ENCODE peak calls at places on chromosome X, in six cellular contexts. S, F, U, T, P and G are unnamed samples.

GRCh38 chrX:129759576-129760061 is 20.1 kb upstream of the SASH3 start:
- DNase-seq in S (no peak), T (no peak), F (no peak), U (peak; percentile 32), P (no peak), G (no peak)

GRCh38 chrX:8139713-8140112 is 31.4 kb downstream of the VCX2 start:
- DNase-seq in F (no peak), S (no peak), U (no peak), T (no peak), P (no peak), G (no peak)

GRCh38 chrX:71098302-71098701 is 2.7 kb downstream of the FOXO4 start:
- DNase-seq in S (peak; percentile 73), F (peak; percentile 53), U (peak; percentile 61), T (peak; percentile 75), P (peak; percentile 57), G (peak; percentile 42)

GRCh38 chrX:13283512-13283911 is 36.3 kb downstream of the ATXN3L start:
- DNase-seq in U (no peak), S (no peak), P (no peak), F (no peak), T (no peak), G (no peak)

GRCh38 chrX:110123331-110123782 is 120.4 kb downstream of the TMEM164 start:
- DNase-seq in F (no peak), P (no peak), S (no peak), U (no peak), T (no peak), G (no peak)

GRCh38 chrX:9644335-9644734 is 121.3 kb downstream of the GPR143 start:
- DNase-seq in T (no peak), F (no peak), S (no peak), P (no peak), U (no peak), G (no peak)

GRCh38 chrX:24117288-24117687 is 32.2 kb upstream of the ZFX start:
- DNase-seq in U (peak; percentile 6), T (no peak), S (peak; percentile 38), P (peak; percentile 24), F (peak; percentile 22), G (peak; percentile 25)

GRCh38 chrX:42934020-42934701 is 156.2 kb upstream of the PPP1R2C start:
- DNase-seq in T (no peak), P (no peak), U (no peak), F (no peak), S (no peak), G (no peak)

GRCh38 chrX:23756165-23756564 is 13.1 kb upstream of the ACOT9 start:
- DNase-seq in P (peak; percentile 61), U (peak; percentile 63), F (peak; percentile 48), T (no peak), S (no peak), G (peak; percentile 56)

GRCh38 chrX:53688300-53688699 is 1.8 kb upstream of the HUWE1 start:
- DNase-seq in F (no peak), P (no peak), U (no peak), S (no peak), T (no peak), G (no peak)
- TF ChIP-seq POLR2A in F (no peak), P (no peak), U (no peak), S (no peak), T (no peak), G (no peak)

GRCh38 chrX:67734111-67734753 is 190.4 kb downstream of the AR start:
- DNase-seq in F (no peak), S (no peak), U (no peak), T (no peak), P (no peak), G (no peak)
- H3K4me1 ChIP-seq in F (no peaks in the 10 kb centered on the region), S (no peaks in the 10 kb centered on the region), U (no peaks in the 10 kb centered on the region), T (no peaks in the 10 kb centered on the region), P (no peaks in the 10 kb centered on the region), G (no peaks in the 10 kb centered on the region)

DNA sequence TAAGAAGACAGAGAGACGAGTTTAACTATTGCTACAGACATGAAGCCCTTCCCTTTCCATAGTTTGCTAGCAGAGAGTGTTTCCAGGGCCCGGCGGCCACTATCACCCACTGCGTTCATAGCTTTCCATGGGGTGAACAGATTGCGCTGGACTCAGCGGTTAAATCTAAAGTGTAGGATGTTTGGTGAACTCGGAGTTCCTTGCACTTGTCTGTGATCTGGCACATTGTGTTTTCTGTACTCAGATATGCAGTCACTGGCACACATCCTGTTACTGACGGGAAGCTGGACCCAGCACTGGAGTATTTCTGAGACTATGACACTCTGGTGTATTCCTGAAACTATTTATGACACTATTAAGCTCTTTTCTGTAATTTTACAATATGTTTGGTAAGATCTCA is 13.9 kb downstream of the CD99 start:
- DNase-seq in F (peak; percentile 62), U (peak; percentile 43), S (no peak), P (no peak), T (no peak), G (peak; percentile 25)
- H3K27ac ChIP-seq in F (peak overlapping the region; percentile 79), U (no peak overlapping the region), S (no peak overlapping the region), P (no peak overlapping the region), T (peak overlapping the region; percentile 87), G (no peak overlapping the region)

DNA sequence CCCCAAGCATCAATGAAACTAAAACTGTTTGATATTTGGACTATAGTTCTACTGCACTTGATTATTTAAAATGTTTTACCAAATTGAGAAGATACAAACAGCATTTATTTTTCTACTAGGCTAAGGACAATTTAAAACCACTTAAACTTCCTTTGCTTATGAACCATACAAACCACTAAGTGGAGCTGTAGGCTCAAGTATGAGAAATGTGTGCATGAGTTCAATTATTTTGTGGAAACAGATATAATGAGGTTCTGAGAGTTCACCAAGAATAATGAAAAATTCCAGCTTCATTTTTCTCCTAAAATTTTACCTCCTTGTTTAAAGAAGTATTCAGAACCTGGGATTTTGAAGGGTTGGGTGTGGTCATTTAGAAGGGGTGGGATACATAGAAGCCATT is 63.1 kb downstream of the SERPINA7 start:
- DNase-seq in T (no peak), P (no peak), F (no peak), U (no peak), S (no peak), G (no peak)
- TF ChIP-seq POLR2A in T (no peak), P (no peak), F (no peak), U (no peak), S (no peak), G (no peak)

GRCh38 chrX:73822775-73823174 is 259.8 kb downstream of the CHIC1 start:
- DNase-seq in F (no peak), S (no peak), U (no peak), T (no peak), P (no peak), G (no peak)
- H3K4me1 ChIP-seq in F (no peaks in the 10 kb centered on the region), S (no peaks in the 10 kb centered on the region), U (no peaks in the 10 kb centered on the region), T (no peaks in the 10 kb centered on the region), P (no peaks in the 10 kb centered on the region), G (no peaks in the 10 kb centered on the region)